ENCODE peak calls at places on chromosomes 7 and 10, in five cellular contexts. A is Karpas-422, G is right cardiac atrium, C is PC-3, Y is testis. E is an unnamed sample.

GRCh38 chr10:96096958-96097357 is 33.1 kb upstream of the ZNF518A start:
- DNase-seq in A (no peak), G (no peak), Y (no peak), C (no peak), E (no peak)

GRCh38 chr7:46139079-46139478 is 218.0 kb upstream of the IGFBP3 start:
- DNase-seq in A (no peak), C (peak; percentile 81), Y (no peak), G (no peak), E (no peak)

GRCh38 chr7:130649004-130649790 is 19.4 kb downstream of the COPG2 start:
- DNase-seq in G (no peak), Y (no peak), C (no peak), A (no peak), E (no peak)

GRCh38 chr7:96388166-96388565 is 66.3 kb upstream of the SLC25A13 start:
- DNase-seq in Y (no peak), C (peak; percentile 67), G (no peak), A (no peak), E (no peak)

GRCh38 chr7:24668922-24669635 is 88.2 kb downstream of the GSDME start:
- DNase-seq in C (peak; percentile 43), A (no peak), G (no peak), Y (no peak), E (no peak)

GRCh38 chr10:95392250-95392584 is 101.4 kb upstream of the PDLIM1 start:
- DNase-seq in A (no peak), C (no peak), Y (no peak), G (no peak), E (no peak)

GRCh38 chr7:75963383-75963995 is 30.9 kb downstream of the TMEM120A start:
- DNase-seq in Y (no peak), G (no peak), C (no peak), A (no peak), E (peak; percentile 30)

GRCh38 chr10:100238429-100238828 is 9.0 kb upstream of the CHUK start:
- DNase-seq in G (no peak), A (no peak), Y (no peak), C (no peak), E (no peak)

GRCh38 chr10:93968452-93969044 is 25.2 kb upstream of the PLCE1 start:
- DNase-seq in A (no peak), G (peak; percentile 66), Y (no peak), C (no peak), E (peak; percentile 47)

GRCh38 chr7:73742753-73743641 is 4.4 kb upstream of the ABHD11 start:
- DNase-seq in C (peak; percentile 48), Y (no peak), A (no peak), G (peak; percentile 77), E (no peak)

GRCh38 chr10:108862691-108863350 is 1060.5 kb downstream of the XPNPEP1 start:
- DNase-seq in G (no peak), C (peak; percentile 3), Y (no peak), A (no peak), E (no peak)

GRCh38 chr10:124001391-124002260 is 91.8 kb downstream of the CHST15 start:
- DNase-seq in G (no peak), Y (no peak), C (no peak), A (no peak), E (peak; percentile 1)

GRCh38 chr10:130301026-130301892 is 165.1 kb downstream of the GLRX3 start:
- DNase-seq in Y (peak; percentile 80), G (peak; percentile 72), A (no peak), C (no peak), E (peak; percentile 11)

GRCh38 chr10:128629111-128630096 is 503.2 kb upstream of the MKI67 start:
- DNase-seq in C (peak; percentile 47), A (no peak), Y (no peak), G (no peak), E (no peak)

GRCh38 chr7:158028971-158029370 is 558.7 kb downstream of the PTPRN2 start:
- DNase-seq in Y (no peak), C (no peak), A (no peak), G (no peak), E (no peak)

GRCh38 chr7:150716368-150716767 is at the start of gene GIMAP1:
- DNase-seq in A (no peak), C (no peak), Y (peak; percentile 26), G (peak; percentile 66), E (peak; percentile 78)

GRCh38 chr7:18872344-18872743 is 245.1 kb downstream of the TWIST1 start:
- DNase-seq in G (no peak), Y (no peak), A (no peak), C (no peak), E (no peak)

GRCh38 chr7:132575336-132575986 is 809 bp downstream of the PLXNA4 start:
- DNase-seq in A (no peak), C (peak; percentile 53), Y (peak; percentile 76), G (peak; percentile 88), E (peak; percentile 64)

GRCh38 chr7:71106226-71106625 is 25.7 kb upstream of the GALNT17 start:
- DNase-seq in A (no peak), C (no peak), Y (no peak), G (no peak), E (no peak)
- H3K9me3 ChIP-seq in A (no peaks in the 10 kb centered on the region), C (no peaks in the 10 kb centered on the region), Y (no peaks in the 10 kb centered on the region), G (no peaks in the 10 kb centered on the region), E (no peaks in the 10 kb centered on the region)

GRCh38 chr10:103467391-103467790 is 8.7 kb upstream of the CALHM1 start:
- DNase-seq in C (no peak), G (no peak), Y (no peak), A (no peak), E (no peak)

GRCh38 chr10:103458720-103459119 is at the start of gene CALHM1:
- DNase-seq in C (no peak), Y (no peak), G (no peak), A (peak; percentile 74), E (no peak)

GRCh38 chr10:103466734-103467133 is 8.0 kb upstream of the CALHM1 start:
- DNase-seq in C (no peak), A (no peak), G (no peak), Y (no peak), E (no peak)

GRCh38 chr10:103465411-103466179 is 6.9 kb upstream of the CALHM1 start:
- DNase-seq in Y (no peak), G (no peak), A (no peak), C (peak; percentile 21), E (no peak)

DNA sequence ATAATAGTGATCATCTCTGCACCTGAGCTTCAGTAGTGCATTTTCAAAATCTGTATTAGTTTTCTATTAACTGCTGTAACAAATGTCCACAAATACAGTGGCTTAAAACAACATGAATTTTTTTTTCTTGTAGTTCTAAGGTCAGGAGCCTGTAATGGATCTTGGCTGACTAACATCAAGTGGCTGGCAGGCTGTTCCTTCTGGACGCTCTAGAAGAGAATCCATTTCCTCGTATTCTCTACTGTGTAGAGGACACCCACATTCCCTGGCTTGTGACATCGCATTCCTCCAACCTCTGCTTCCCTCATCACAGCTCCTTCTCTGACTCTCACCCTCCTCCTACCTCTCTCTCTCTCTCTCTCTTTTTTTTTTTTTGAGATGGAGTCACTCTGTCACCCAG is 4.8 kb upstream of the CALHM1 start:
- DNase-seq in Y (no peak), G (no peak), C (no peak), A (no peak), E (no peak)
- H3K4me1 ChIP-seq in Y (no peaks in the 10 kb centered on the region), G (no peaks in the 10 kb centered on the region), C (no peaks in the 10 kb centered on the region), A (peaks cover 52% of the 10 kb centered on the region), E (peaks cover 11% of the 10 kb centered on the region)

GRCh38 chr7:47979832-47980181 is 392 bp upstream of the HUS1 start:
- DNase-seq in C (no peak), G (no peak), A (no peak), Y (no peak), E (no peak)
- H3K27ac ChIP-seq in C (no peak overlapping the region), G (peak overlapping the region; percentile 92), A (peak overlapping the region; percentile 78), Y (peak overlapping the region; percentile 85), E (peak overlapping the region; percentile 85)

GRCh38 chr10:75390178-75390577 is 11.4 kb downstream of the ZNF503 start:
- DNase-seq in A (no peak), Y (no peak), G (no peak), C (no peak), E (no peak)

GRCh38 chr10:75395171-75395954 is 6.2 kb downstream of the ZNF503 start:
- DNase-seq in Y (peak; percentile 57), C (peak; percentile 93), A (no peak), G (peak; percentile 87), E (peak; percentile 71)

GRCh38 chr10:75392271-75392670 is 9.3 kb downstream of the ZNF503 start:
- DNase-seq in G (no peak), C (no peak), A (no peak), Y (no peak), E (no peak)

GRCh38 chr10:75395955-75396860 is 5.4 kb downstream of the ZNF503 start:
- DNase-seq in Y (peak; percentile 25), G (peak; percentile 74), A (no peak), C (peak; percentile 69), E (no peak)

GRCh38 chr10:75392744-75393143 is 8.8 kb downstream of the ZNF503 start:
- DNase-seq in G (no peak), A (no peak), Y (no peak), C (no peak), E (no peak)
- H3K9me3 ChIP-seq in G (no peaks in the 10 kb centered on the region), A (no peaks in the 10 kb centered on the region), Y (no peaks in the 10 kb centered on the region), C (no peaks in the 10 kb centered on the region), E (no peaks in the 10 kb centered on the region)

GRCh38 chr10:69868821-69869220 is 67.1 kb downstream of the COL13A1 start:
- DNase-seq in A (no peak), C (peak; percentile 92), G (no peak), Y (no peak), E (no peak)

GRCh38 chr10:69867699-69868558 is 66.2 kb downstream of the COL13A1 start:
- DNase-seq in G (no peak), C (peak; percentile 35), A (no peak), Y (no peak), E (no peak)

GRCh38 chr10:69871074-69871473 is 69.4 kb downstream of the COL13A1 start:
- DNase-seq in G (no peak), C (no peak), Y (no peak), A (no peak), E (no peak)

GRCh38 chr10:69870591-69870990 is 68.9 kb downstream of the COL13A1 start:
- DNase-seq in G (no peak), Y (no peak), C (no peak), A (no peak), E (no peak)

DNA sequence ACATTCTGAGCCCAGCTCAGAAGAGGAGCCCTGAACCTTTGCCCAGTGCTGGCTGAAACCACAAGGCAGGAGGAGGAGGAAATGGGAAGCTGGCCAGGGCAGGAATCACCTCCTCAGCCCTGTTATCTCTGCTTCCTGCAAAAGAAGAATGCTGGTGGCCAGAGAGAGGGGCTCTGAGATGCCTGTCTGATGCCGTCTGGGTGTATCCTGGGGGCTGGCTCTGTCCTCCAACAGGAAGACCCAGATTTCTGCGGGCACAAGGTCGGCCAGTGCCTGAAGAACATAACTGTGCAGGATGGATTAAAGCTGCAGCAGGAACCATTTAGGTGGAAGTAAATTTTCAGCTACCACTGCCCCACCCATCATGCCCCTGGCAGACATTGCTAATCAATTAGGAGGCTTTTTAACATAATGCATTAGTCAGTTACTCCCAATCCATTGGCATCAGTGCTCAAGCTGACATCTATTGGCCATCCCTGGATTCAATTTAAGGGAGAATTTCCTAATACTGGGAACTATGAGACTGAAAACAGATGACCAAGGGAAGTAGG is 67.7 kb downstream of the COL13A1 start:
- DNase-seq in A (no peak), C (peak; percentile 99), Y (peak; percentile 20), G (no peak), E (no peak)
- H3K4me1 ChIP-seq in A (no peaks in the 10 kb centered on the region), C (peaks cover 78% of the 10 kb centered on the region), Y (peaks cover 19% of the 10 kb centered on the region), G (peaks cover 10% of the 10 kb centered on the region), E (peaks cover 6% of the 10 kb centered on the region)